ENCODE peak calls at places on chromosomes 6 and 20, in seven cellular contexts. One of them, this sample, is unnamed. For H3K4me1, the result is how much of the 10 kb centered on the place peaks cover.

GRCh38 chr6:143878272-143878760 is 14.0 kb downstream of the ZC2HC1B start:
- DNase-seq in psoas muscle: no peak
- DNase-seq in fibroblast of lung: no peak
- DNase-seq in lower lobe of right lung: no peak
- DNase-seq in endodermal cell: no peak
- DNase-seq in astrocyte: no peak
- DNase-seq in GM23338: no peak
- DNase-seq in this sample: peak

GRCh38 chr6:169848946-169849345 is 97.5 kb downstream of the ERMARD start:
- DNase-seq in psoas muscle: no peak
- DNase-seq in fibroblast of lung: no peak
- DNase-seq in lower lobe of right lung: no peak
- DNase-seq in endodermal cell: peak
- DNase-seq in astrocyte: no peak
- DNase-seq in GM23338: no peak
- DNase-seq in this sample: no peak

GRCh38 chr6:6556738-6557503 is 31.6 kb upstream of the LY86 start:
- DNase-seq in psoas muscle: no peak
- DNase-seq in fibroblast of lung: no peak
- DNase-seq in lower lobe of right lung: no peak
- DNase-seq in endodermal cell: peak
- DNase-seq in astrocyte: no peak
- DNase-seq in GM23338: peak
- DNase-seq in this sample: no peak

GRCh38 chr20:10113746-10114145 is 79.0 kb downstream of the ANKEF1 start:
- DNase-seq in psoas muscle: no peak
- DNase-seq in fibroblast of lung: peak
- DNase-seq in lower lobe of right lung: no peak
- DNase-seq in endodermal cell: no peak
- DNase-seq in astrocyte: peak
- DNase-seq in GM23338: no peak
- DNase-seq in this sample: peak

GRCh38 chr6:108635505-108636226 is 74.9 kb downstream of the FOXO3 start:
- DNase-seq in psoas muscle: no peak
- DNase-seq in fibroblast of lung: peak
- DNase-seq in lower lobe of right lung: peak
- DNase-seq in endodermal cell: no peak
- DNase-seq in astrocyte: no peak
- DNase-seq in GM23338: no peak
- DNase-seq in this sample: no peak

GRCh38 chr6:84804720-84805119 is 40.3 kb upstream of the TBX18 start:
- DNase-seq in psoas muscle: no peak
- DNase-seq in fibroblast of lung: peak
- DNase-seq in lower lobe of right lung: no peak
- DNase-seq in endodermal cell: no peak
- DNase-seq in astrocyte: peak
- DNase-seq in GM23338: no peak
- DNase-seq in this sample: peak

GRCh38 chr20:62736026-62736406 is 27.4 kb downstream of the NTSR1 start:
- DNase-seq in psoas muscle: no peak
- DNase-seq in fibroblast of lung: no peak
- DNase-seq in lower lobe of right lung: peak
- DNase-seq in endodermal cell: no peak
- DNase-seq in astrocyte: no peak
- DNase-seq in GM23338: no peak
- DNase-seq in this sample: no peak

GRCh38 chr6:107330190-107330589 is 129.2 kb downstream of the PDSS2 start:
- DNase-seq in psoas muscle: no peak
- DNase-seq in fibroblast of lung: no peak
- DNase-seq in lower lobe of right lung: peak
- DNase-seq in endodermal cell: no peak
- DNase-seq in astrocyte: no peak
- DNase-seq in GM23338: peak
- DNase-seq in this sample: no peak

GRCh38 chr20:46523696-46524328 is 10.5 kb upstream of the ZNF334 start:
- DNase-seq in psoas muscle: no peak
- DNase-seq in fibroblast of lung: peak
- DNase-seq in lower lobe of right lung: no peak
- DNase-seq in endodermal cell: peak
- DNase-seq in astrocyte: no peak
- DNase-seq in GM23338: peak
- DNase-seq in this sample: no peak

GRCh38 chr6:155406801-155407200 is 48.8 kb downstream of the NOX3 start:
- DNase-seq in psoas muscle: no peak
- DNase-seq in fibroblast of lung: no peak
- DNase-seq in lower lobe of right lung: no peak
- DNase-seq in endodermal cell: no peak
- DNase-seq in astrocyte: no peak
- DNase-seq in GM23338: peak
- DNase-seq in this sample: no peak

GRCh38 chr6:122381494-122382083 is 17.9 kb upstream of the HSF2 start:
- DNase-seq in psoas muscle: peak
- DNase-seq in fibroblast of lung: peak
- DNase-seq in lower lobe of right lung: no peak
- DNase-seq in endodermal cell: peak
- DNase-seq in astrocyte: peak
- DNase-seq in GM23338: peak
- DNase-seq in this sample: no peak

GRCh38 chr6:132365319-132365907 is 35.9 kb downstream of the MOXD1 start:
- DNase-seq in psoas muscle: no peak
- DNase-seq in fibroblast of lung: peak
- DNase-seq in lower lobe of right lung: no peak
- DNase-seq in endodermal cell: peak
- DNase-seq in astrocyte: peak
- DNase-seq in GM23338: peak
- DNase-seq in this sample: no peak

GRCh38 chr6:72776456-72776855 is 154.6 kb downstream of the KCNQ5 start:
- DNase-seq in psoas muscle: no peak
- DNase-seq in fibroblast of lung: no peak
- DNase-seq in lower lobe of right lung: no peak
- DNase-seq in endodermal cell: no peak
- DNase-seq in astrocyte: no peak
- DNase-seq in GM23338: no peak
- DNase-seq in this sample: no peak

GRCh38 chr20:56924976-56925695 is 296.0 kb downstream of the TFAP2C start:
- DNase-seq in psoas muscle: no peak
- DNase-seq in fibroblast of lung: no peak
- DNase-seq in lower lobe of right lung: no peak
- DNase-seq in endodermal cell: peak
- DNase-seq in astrocyte: no peak
- DNase-seq in GM23338: peak
- DNase-seq in this sample: no peak

GRCh38 chr6:134708079-134708478 is 241.8 kb downstream of the ALDH8A1 start:
- DNase-seq in psoas muscle: no peak
- DNase-seq in fibroblast of lung: no peak
- DNase-seq in lower lobe of right lung: no peak
- DNase-seq in endodermal cell: no peak
- DNase-seq in astrocyte: no peak
- DNase-seq in GM23338: no peak
- DNase-seq in this sample: no peak

GRCh38 chr6:145015739-145016558 is 719.4 kb downstream of the EPM2A start:
- DNase-seq in psoas muscle: no peak
- DNase-seq in fibroblast of lung: peak
- DNase-seq in lower lobe of right lung: no peak
- DNase-seq in endodermal cell: no peak
- DNase-seq in astrocyte: peak
- DNase-seq in GM23338: no peak
- DNase-seq in this sample: peak

GRCh38 chr6:56845027-56845426 is 109.9 kb upstream of the BEND6 start:
- DNase-seq in psoas muscle: no peak
- DNase-seq in fibroblast of lung: no peak
- DNase-seq in lower lobe of right lung: no peak
- DNase-seq in endodermal cell: no peak
- DNase-seq in astrocyte: no peak
- DNase-seq in GM23338: no peak
- DNase-seq in this sample: no peak

GRCh38 chr20:42461321-42461720 is 728.4 kb downstream of the PTPRT start:
- DNase-seq in psoas muscle: no peak
- DNase-seq in fibroblast of lung: no peak
- DNase-seq in lower lobe of right lung: no peak
- DNase-seq in endodermal cell: no peak
- DNase-seq in astrocyte: no peak
- DNase-seq in GM23338: no peak
- DNase-seq in this sample: no peak

GRCh38 chr20:21516180-21516567 is 2.3 kb upstream of the NKX2-2 start:
- DNase-seq in psoas muscle: no peak
- DNase-seq in fibroblast of lung: no peak
- DNase-seq in lower lobe of right lung: no peak
- DNase-seq in endodermal cell: no peak
- DNase-seq in astrocyte: no peak
- DNase-seq in GM23338: no peak
- DNase-seq in this sample: no peak

GRCh38 chr6:121897337-121897760 is 461.9 kb downstream of the GJA1 start:
- DNase-seq in psoas muscle: no peak
- DNase-seq in fibroblast of lung: peak
- DNase-seq in lower lobe of right lung: no peak
- DNase-seq in endodermal cell: no peak
- DNase-seq in astrocyte: peak
- DNase-seq in GM23338: peak
- DNase-seq in this sample: peak

GRCh38 chr20:59364611-59365010 is 64.2 kb downstream of the EDN3 start:
- DNase-seq in psoas muscle: no peak
- DNase-seq in fibroblast of lung: no peak
- DNase-seq in lower lobe of right lung: no peak
- DNase-seq in endodermal cell: no peak
- DNase-seq in astrocyte: no peak
- DNase-seq in GM23338: no peak
- DNase-seq in this sample: no peak

GRCh38 chr6:151723152-151723551 is 84.3 kb upstream of the ESR1 start:
- DNase-seq in psoas muscle: no peak
- DNase-seq in fibroblast of lung: no peak
- DNase-seq in lower lobe of right lung: no peak
- DNase-seq in endodermal cell: no peak
- DNase-seq in astrocyte: no peak
- DNase-seq in GM23338: no peak
- DNase-seq in this sample: no peak

GRCh38 chr6:25946631-25947030 is 16.0 kb upstream of the TRIM38 start:
- DNase-seq in psoas muscle: no peak
- DNase-seq in fibroblast of lung: no peak
- DNase-seq in lower lobe of right lung: no peak
- DNase-seq in endodermal cell: no peak
- DNase-seq in astrocyte: no peak
- DNase-seq in GM23338: no peak
- DNase-seq in this sample: no peak

GRCh38 chr6:143136647-143137046 is 76.0 kb downstream of the AIG1 start:
- DNase-seq in psoas muscle: no peak
- DNase-seq in fibroblast of lung: no peak
- DNase-seq in lower lobe of right lung: no peak
- DNase-seq in endodermal cell: peak
- DNase-seq in astrocyte: no peak
- DNase-seq in GM23338: peak
- DNase-seq in this sample: no peak

GRCh38 chr6:111864138-111865048 is 8.9 kb downstream of the FYN start:
- DNase-seq in psoas muscle: no peak
- DNase-seq in fibroblast of lung: no peak
- DNase-seq in lower lobe of right lung: no peak
- DNase-seq in endodermal cell: no peak
- DNase-seq in astrocyte: no peak
- DNase-seq in GM23338: no peak
- DNase-seq in this sample: no peak
- H3K4me1 ChIP-seq in psoas muscle: under half
- H3K4me1 ChIP-seq in fibroblast of lung: under half
- H3K4me1 ChIP-seq in lower lobe of right lung: under half
- H3K4me1 ChIP-seq in endodermal cell: under half
- H3K4me1 ChIP-seq in astrocyte: under half
- H3K4me1 ChIP-seq in GM23338: half or more
- H3K4me1 ChIP-seq in this sample: under half

DNA sequence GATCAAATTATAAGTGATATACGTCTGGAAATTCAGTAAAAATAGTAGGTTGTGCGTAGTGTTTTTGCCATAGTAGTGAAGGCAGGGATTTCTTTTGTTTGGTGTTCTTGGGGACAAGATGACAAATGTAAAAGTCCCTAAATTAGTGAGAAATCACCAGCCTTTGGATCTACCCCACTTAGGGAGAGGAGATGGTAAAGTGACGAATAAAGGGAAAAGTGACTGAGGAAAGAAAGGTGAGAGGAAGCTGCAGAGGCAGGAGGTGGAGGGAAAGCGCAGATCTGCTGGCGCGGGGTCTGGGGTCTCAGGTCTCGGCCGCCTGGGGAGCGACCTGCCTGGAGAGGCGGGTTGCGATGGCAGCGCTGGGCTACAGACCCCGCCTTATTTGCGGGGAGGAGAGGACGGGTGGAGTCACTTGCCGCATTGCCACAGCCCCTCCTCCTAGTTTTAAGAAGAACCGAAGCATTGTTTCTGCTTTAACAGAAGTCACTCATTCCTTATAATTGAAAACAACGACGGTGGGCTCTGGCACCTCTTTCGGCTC is 3.4 kb upstream of the LIN28B start:
- DNase-seq in psoas muscle: no peak
- DNase-seq in fibroblast of lung: no peak
- DNase-seq in lower lobe of right lung: no peak
- DNase-seq in endodermal cell: peak
- DNase-seq in astrocyte: no peak
- DNase-seq in GM23338: peak
- DNase-seq in this sample: no peak
- H3K27ac ChIP-seq in psoas muscle: no peak
- H3K27ac ChIP-seq in fibroblast of lung: no peak
- H3K27ac ChIP-seq in lower lobe of right lung: no peak
- H3K27ac ChIP-seq in endodermal cell: peak
- H3K27ac ChIP-seq in astrocyte: no peak
- H3K27ac ChIP-seq in GM23338: peak
- H3K27ac ChIP-seq in this sample: no peak

GRCh38 chr6:10312445-10312844 is 102.4 kb downstream of the TFAP2A start:
- DNase-seq in psoas muscle: no peak
- DNase-seq in fibroblast of lung: peak
- DNase-seq in lower lobe of right lung: no peak
- DNase-seq in endodermal cell: no peak
- DNase-seq in astrocyte: peak
- DNase-seq in GM23338: peak
- DNase-seq in this sample: no peak
- H3K4me1 ChIP-seq in psoas muscle: under half
- H3K4me1 ChIP-seq in fibroblast of lung: under half
- H3K4me1 ChIP-seq in lower lobe of right lung: under half
- H3K4me1 ChIP-seq in endodermal cell: under half
- H3K4me1 ChIP-seq in astrocyte: under half
- H3K4me1 ChIP-seq in GM23338: half or more
- H3K4me1 ChIP-seq in this sample: under half

DNA sequence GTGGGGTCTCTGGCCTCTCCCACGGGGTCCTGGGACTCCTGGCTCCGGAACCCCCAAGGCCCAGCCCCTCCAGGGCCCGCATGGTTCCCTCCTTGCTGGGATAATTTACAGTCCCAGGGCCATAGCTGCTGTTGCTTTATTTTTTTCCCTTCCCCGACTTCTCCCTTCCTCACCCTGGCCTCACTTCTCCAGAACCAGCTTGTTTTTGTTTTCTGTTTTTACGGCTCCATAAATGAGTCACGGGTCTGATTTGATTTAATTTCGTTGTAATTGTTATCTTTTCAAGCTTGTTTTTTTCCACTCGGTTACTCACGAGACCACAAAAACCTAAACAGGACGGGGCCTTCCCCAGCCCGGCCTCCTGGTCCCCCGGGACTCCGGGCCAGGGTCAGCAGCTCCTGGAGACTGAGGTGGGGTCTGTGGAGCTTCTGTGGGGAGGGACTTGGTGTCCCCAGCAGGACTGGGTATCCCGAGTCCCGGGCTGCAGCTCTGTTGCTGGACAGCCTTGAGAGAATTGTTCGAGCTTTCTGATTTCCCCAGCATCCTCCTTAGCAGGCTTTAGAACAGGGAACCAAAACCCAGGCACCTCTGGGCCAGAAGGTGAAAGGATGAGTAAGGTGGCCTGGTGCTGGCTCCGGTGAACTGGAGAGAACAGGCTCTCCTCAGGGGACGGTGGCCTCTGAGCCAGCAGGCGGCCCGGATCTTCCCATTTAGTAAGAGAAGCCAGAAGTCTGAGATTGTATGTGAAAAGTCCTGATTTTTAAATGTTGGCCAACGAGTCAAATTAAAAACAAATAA is 94.9 kb downstream of the CEBPB start:
- DNase-seq in psoas muscle: peak
- DNase-seq in fibroblast of lung: peak
- DNase-seq in lower lobe of right lung: no peak
- DNase-seq in endodermal cell: no peak
- DNase-seq in astrocyte: peak
- DNase-seq in GM23338: no peak
- DNase-seq in this sample: no peak
- H3K27ac ChIP-seq in psoas muscle: peak
- H3K27ac ChIP-seq in fibroblast of lung: peak
- H3K27ac ChIP-seq in lower lobe of right lung: peak
- H3K27ac ChIP-seq in endodermal cell: no peak
- H3K27ac ChIP-seq in astrocyte: peak
- H3K27ac ChIP-seq in GM23338: no peak
- H3K27ac ChIP-seq in this sample: no peak

This sample was measured in foreskin keratinocyte.